ENCODE peak calls at places on chromosomes 3 and 15, in ten cellular contexts. One of them, this sample, is unnamed.

GRCh38 chr3:115381931-115382330 is 234.8 kb upstream of the ZBTB20 start:
- DNase-seq in iPS DF 6.9: no peak
- DNase-seq in amygdala: no peak
- DNase-seq in fibroblast of the aortic adventitia: no peak
- DNase-seq in GM23248: no peak
- DNase-seq in HFF-Myc: no peak
- DNase-seq in psoas muscle: no peak
- DNase-seq in RCC 7860: no peak
- DNase-seq in SHP77 treated with DMSO at 0.1 percent for 48 hours: no peak
- DNase-seq in hypothalamus: no peak
- DNase-seq in this sample: no peak

GRCh38 chr15:58506064-58506490 is 74.3 kb downstream of the LIPC start:
- DNase-seq in iPS DF 6.9: no peak
- DNase-seq in amygdala: no peak
- DNase-seq in fibroblast of the aortic adventitia: no peak
- DNase-seq in GM23248: peak; percentile 38
- DNase-seq in HFF-Myc: no peak
- DNase-seq in psoas muscle: peak; percentile 64
- DNase-seq in RCC 7860: no peak
- DNase-seq in SHP77 treated with DMSO at 0.1 percent for 48 hours: no peak
- DNase-seq in hypothalamus: no peak
- DNase-seq in this sample: no peak

GRCh38 chr3:14261229-14261628 is 82.6 kb downstream of the LSM3 start:
- DNase-seq in iPS DF 6.9: peak; percentile 71
- DNase-seq in amygdala: no peak
- DNase-seq in fibroblast of the aortic adventitia: peak; percentile 82
- DNase-seq in GM23248: peak; percentile 77
- DNase-seq in HFF-Myc: no peak
- DNase-seq in psoas muscle: peak; percentile 91
- DNase-seq in RCC 7860: peak; percentile 30
- DNase-seq in SHP77 treated with DMSO at 0.1 percent for 48 hours: peak; percentile 46
- DNase-seq in hypothalamus: peak; percentile 68
- DNase-seq in this sample: peak; percentile 81

GRCh38 chr15:74041311-74041756 is 41.0 kb downstream of the GOLGA6A start:
- DNase-seq in iPS DF 6.9: no peak
- DNase-seq in amygdala: no peak
- DNase-seq in fibroblast of the aortic adventitia: no peak
- DNase-seq in GM23248: peak; percentile 50
- DNase-seq in HFF-Myc: no peak
- DNase-seq in psoas muscle: no peak
- DNase-seq in RCC 7860: no peak
- DNase-seq in SHP77 treated with DMSO at 0.1 percent for 48 hours: no peak
- DNase-seq in hypothalamus: no peak
- DNase-seq in this sample: no peak

GRCh38 chr3:93994056-93994455 is 14.1 kb downstream of the ARL13B start:
- DNase-seq in iPS DF 6.9: no peak
- DNase-seq in amygdala: no peak
- DNase-seq in fibroblast of the aortic adventitia: no peak
- DNase-seq in GM23248: no peak
- DNase-seq in HFF-Myc: no peak
- DNase-seq in psoas muscle: no peak
- DNase-seq in RCC 7860: no peak
- DNase-seq in SHP77 treated with DMSO at 0.1 percent for 48 hours: no peak
- DNase-seq in hypothalamus: no peak
- DNase-seq in this sample: no peak

GRCh38 chr15:51366071-51366470 is 24.6 kb downstream of the GLDN start:
- DNase-seq in iPS DF 6.9: no peak
- DNase-seq in amygdala: no peak
- DNase-seq in fibroblast of the aortic adventitia: no peak
- DNase-seq in GM23248: no peak
- DNase-seq in HFF-Myc: no peak
- DNase-seq in psoas muscle: no peak
- DNase-seq in RCC 7860: no peak
- DNase-seq in SHP77 treated with DMSO at 0.1 percent for 48 hours: no peak
- DNase-seq in hypothalamus: no peak
- DNase-seq in this sample: no peak

GRCh38 chr15:36156855-36157521 is 422.4 kb upstream of the CDIN1 start:
- DNase-seq in iPS DF 6.9: no peak
- DNase-seq in amygdala: no peak
- DNase-seq in fibroblast of the aortic adventitia: peak; percentile 48
- DNase-seq in GM23248: peak; percentile 50
- DNase-seq in HFF-Myc: no peak
- DNase-seq in psoas muscle: peak; percentile 82
- DNase-seq in RCC 7860: no peak
- DNase-seq in SHP77 treated with DMSO at 0.1 percent for 48 hours: no peak
- DNase-seq in hypothalamus: no peak
- DNase-seq in this sample: no peak

GRCh38 chr3:184815046-184815930 is 3.3 kb downstream of the VPS8 start:
- DNase-seq in iPS DF 6.9: no peak
- DNase-seq in amygdala: no peak
- DNase-seq in fibroblast of the aortic adventitia: peak; percentile 52
- DNase-seq in GM23248: peak; percentile 77
- DNase-seq in HFF-Myc: peak; percentile 26
- DNase-seq in psoas muscle: no peak
- DNase-seq in RCC 7860: no peak
- DNase-seq in SHP77 treated with DMSO at 0.1 percent for 48 hours: no peak
- DNase-seq in hypothalamus: no peak
- DNase-seq in this sample: no peak

GRCh38 chr15:77646104-77646694 is 13.5 kb upstream of the LINGO1 start:
- DNase-seq in iPS DF 6.9: no peak
- DNase-seq in amygdala: no peak
- DNase-seq in fibroblast of the aortic adventitia: no peak
- DNase-seq in GM23248: no peak
- DNase-seq in HFF-Myc: no peak
- DNase-seq in psoas muscle: no peak
- DNase-seq in RCC 7860: no peak
- DNase-seq in SHP77 treated with DMSO at 0.1 percent for 48 hours: no peak
- DNase-seq in hypothalamus: no peak
- DNase-seq in this sample: no peak

GRCh38 chr3:178152010-178152409 is 384.2 kb upstream of the KCNMB2 start:
- DNase-seq in iPS DF 6.9: no peak
- DNase-seq in amygdala: no peak
- DNase-seq in fibroblast of the aortic adventitia: peak; percentile 19
- DNase-seq in GM23248: no peak
- DNase-seq in HFF-Myc: no peak
- DNase-seq in psoas muscle: no peak
- DNase-seq in RCC 7860: no peak
- DNase-seq in SHP77 treated with DMSO at 0.1 percent for 48 hours: no peak
- DNase-seq in hypothalamus: no peak
- DNase-seq in this sample: peak; percentile 2

GRCh38 chr15:33794425-33794824 is 173.9 kb upstream of the CHRM5 start:
- DNase-seq in iPS DF 6.9: no peak
- DNase-seq in amygdala: no peak
- DNase-seq in fibroblast of the aortic adventitia: no peak
- DNase-seq in GM23248: no peak
- DNase-seq in HFF-Myc: no peak
- DNase-seq in psoas muscle: no peak
- DNase-seq in RCC 7860: no peak
- DNase-seq in SHP77 treated with DMSO at 0.1 percent for 48 hours: no peak
- DNase-seq in hypothalamus: no peak
- DNase-seq in this sample: no peak

GRCh38 chr15:27694506-27695077 is 404.5 kb downstream of the OCA2 start:
- DNase-seq in iPS DF 6.9: no peak
- DNase-seq in amygdala: no peak
- DNase-seq in fibroblast of the aortic adventitia: no peak
- DNase-seq in GM23248: no peak
- DNase-seq in HFF-Myc: no peak
- DNase-seq in psoas muscle: no peak
- DNase-seq in RCC 7860: no peak
- DNase-seq in SHP77 treated with DMSO at 0.1 percent for 48 hours: no peak
- DNase-seq in hypothalamus: no peak
- DNase-seq in this sample: no peak

GRCh38 chr3:112303811-112304325 is 9.9 kb upstream of the SLC9C1 start:
- DNase-seq in iPS DF 6.9: no peak
- DNase-seq in amygdala: no peak
- DNase-seq in fibroblast of the aortic adventitia: peak; percentile 45
- DNase-seq in GM23248: peak; percentile 42
- DNase-seq in HFF-Myc: no peak
- DNase-seq in psoas muscle: no peak
- DNase-seq in RCC 7860: no peak
- DNase-seq in SHP77 treated with DMSO at 0.1 percent for 48 hours: no peak
- DNase-seq in hypothalamus: no peak
- DNase-seq in this sample: peak; percentile 34

GRCh38 chr3:182794806-182795369 is 1.6 kb downstream of the ATP11B start:
- DNase-seq in iPS DF 6.9: no peak
- DNase-seq in amygdala: no peak
- DNase-seq in fibroblast of the aortic adventitia: peak; percentile 25
- DNase-seq in GM23248: peak; percentile 54
- DNase-seq in HFF-Myc: no peak
- DNase-seq in psoas muscle: no peak
- DNase-seq in RCC 7860: no peak
- DNase-seq in SHP77 treated with DMSO at 0.1 percent for 48 hours: no peak
- DNase-seq in hypothalamus: no peak
- DNase-seq in this sample: peak; percentile 19

GRCh38 chr15:76340802-76341365 is 4.3 kb downstream of the ISL2 start:
- DNase-seq in iPS DF 6.9: no peak
- DNase-seq in amygdala: no peak
- DNase-seq in fibroblast of the aortic adventitia: no peak
- DNase-seq in GM23248: peak; percentile 35
- DNase-seq in HFF-Myc: no peak
- DNase-seq in psoas muscle: peak; percentile 66
- DNase-seq in RCC 7860: no peak
- DNase-seq in SHP77 treated with DMSO at 0.1 percent for 48 hours: no peak
- DNase-seq in hypothalamus: no peak
- DNase-seq in this sample: no peak

GRCh38 chr3:157335198-157335597 is 101.5 kb upstream of the PTX3 start:
- DNase-seq in iPS DF 6.9: no peak
- DNase-seq in amygdala: no peak
- DNase-seq in fibroblast of the aortic adventitia: no peak
- DNase-seq in GM23248: no peak
- DNase-seq in HFF-Myc: no peak
- DNase-seq in psoas muscle: no peak
- DNase-seq in RCC 7860: no peak
- DNase-seq in SHP77 treated with DMSO at 0.1 percent for 48 hours: no peak
- DNase-seq in hypothalamus: no peak
- DNase-seq in this sample: no peak

This sample was measured in globus pallidus.